ENCODE peak calls at places on chromosomes 4 and X, in ten cellular contexts. S, R, E, B, L, Y, F, C, Q and Z are unnamed samples.
A peak's percentile ranks its signal among the peaks of the same experiment; 100 is the strongest.

GRCh38 chr4:55791666-55792065 is 27.9 kb upstream of the EXOC1L start:
- DNase-seq in B (no peak), L (no peak), Q (no peak), R (no peak), C (no peak), Y (no peak), E (no peak), F (no peak), S (peak; percentile 2), Z (no peak)

GRCh38 chrX:149961572-149961971 is 23.3 kb upstream of the EOLA2 start:
- DNase-seq in B (no peak), E (no peak), L (no peak), C (no peak), F (no peak), Y (no peak), R (no peak), S (no peak), Q (no peak), Z (no peak)

GRCh38 chrX:129736491-129736890 is 2.3 kb upstream of the XPNPEP2 start:
- DNase-seq in L (no peak), R (no peak), S (no peak), Q (no peak), C (no peak), E (no peak), F (no peak), B (no peak), Y (no peak), Z (no peak)

GRCh38 chr4:925771-926500 is 6.2 kb downstream of the GAK start:
- DNase-seq in B (no peak), Q (peak; percentile 62), R (no peak), L (no peak), S (no peak), Y (no peak), C (no peak), F (no peak), E (no peak), Z (no peak)

GRCh38 chrX:96182366-96182765 is 502.3 kb upstream of the DIAPH2 start:
- DNase-seq in L (no peak), R (no peak), B (peak; percentile 33), E (no peak), Y (no peak), C (peak; percentile 17), F (no peak), S (peak; percentile 26), Q (no peak), Z (no peak)

GRCh38 chrX:151815461-151815860 is 80.9 kb downstream of the CNGA2 start:
- DNase-seq in S (peak; percentile 61), R (no peak), E (no peak), F (no peak), C (no peak), L (no peak), B (no peak), Q (no peak), Y (no peak), Z (no peak)

GRCh38 chrX:9231491-9231890 is 197.6 kb upstream of the FAM9B start:
- DNase-seq in F (no peak), E (no peak), Y (no peak), S (peak; percentile 70), L (no peak), B (peak; percentile 60), Q (no peak), C (no peak), R (no peak), Z (no peak)

GRCh38 chr4:139416073-139416673 is 37.7 kb upstream of the RAB33B start:
- DNase-seq in S (peak; percentile 59), Y (no peak), E (no peak), F (no peak), Q (no peak), B (peak; percentile 51), R (no peak), C (no peak), L (no peak), Z (no peak)

GRCh38 chrX:103733017-103733416 is 22.3 kb downstream of the TMEM31 start:
- DNase-seq in R (no peak), E (no peak), Y (no peak), B (no peak), S (peak; percentile 43), F (no peak), Q (no peak), C (no peak), L (no peak), Z (no peak)

GRCh38 chrX:103730746-103731508 is 20.2 kb downstream of the TMEM31 start:
- DNase-seq in E (no peak), Q (no peak), S (peak; percentile 88), C (no peak), L (no peak), B (no peak), Y (no peak), F (no peak), R (no peak), Z (no peak)

GRCh38 chrX:103729015-103729414 is 18.3 kb downstream of the TMEM31 start:
- DNase-seq in Y (no peak), E (no peak), Q (no peak), C (no peak), L (no peak), B (no peak), R (no peak), F (no peak), S (no peak), Z (no peak)

GRCh38 chrX:103727115-103727514 is 16.4 kb downstream of the TMEM31 start:
- DNase-seq in Q (no peak), Y (no peak), S (no peak), L (no peak), F (no peak), B (no peak), R (no peak), C (no peak), E (no peak), Z (no peak)

GRCh38 chrX:103730147-103730546 is 19.4 kb downstream of the TMEM31 start:
- DNase-seq in R (no peak), F (no peak), Q (no peak), S (peak; percentile 5), B (no peak), L (no peak), C (no peak), E (no peak), Y (no peak), Z (no peak)
- H3K27ac ChIP-seq in R (no peak overlapping the region), F (no peak overlapping the region), Q (no peak overlapping the region), S (peak overlapping the region; percentile 97), B (no peak overlapping the region), L (no peak overlapping the region), C (no peak overlapping the region), E (no peak overlapping the region), Y (no peak overlapping the region), Z (no peak overlapping the region)

GRCh38 chr4:111031180-111031579 is 408.3 kb upstream of the PITX2 start:
- DNase-seq in E (no peak), R (no peak), F (no peak), S (peak; percentile 87), C (no peak), Y (no peak), B (no peak), Q (no peak), L (no peak), Z (no peak)
- H3K27ac ChIP-seq in E (no peak overlapping the region), R (no peak overlapping the region), F (no peak overlapping the region), S (peak overlapping the region; percentile 76), C (no peak overlapping the region), Y (no peak overlapping the region), B (no peak overlapping the region), Q (no peak overlapping the region), L (no peak overlapping the region), Z (no peak overlapping the region)

GRCh38 chr4:6517171-6517570 is 44.8 kb upstream of the PPP2R2C start:
- DNase-seq in E (no peak), B (no peak), S (no peak), L (no peak), Y (no peak), F (no peak), R (no peak), C (no peak), Q (no peak), Z (no peak)

GRCh38 chr4:6513678-6514077 is 41.3 kb upstream of the PPP2R2C start:
- DNase-seq in Q (no peak), E (no peak), Y (no peak), L (no peak), B (no peak), C (no peak), S (no peak), R (no peak), F (no peak), Z (peak; percentile 25)

GRCh38 chr4:6520051-6520450 is 47.6 kb upstream of the PPP2R2C start:
- DNase-seq in Y (no peak), C (no peak), R (no peak), S (no peak), F (no peak), B (no peak), E (no peak), Q (no peak), L (no peak), Z (no peak)

GRCh38 chr4:6516281-6516680 is 43.9 kb upstream of the PPP2R2C start:
- DNase-seq in C (no peak), F (no peak), E (no peak), Y (no peak), B (no peak), L (no peak), S (no peak), R (no peak), Q (no peak), Z (no peak)

DNA sequence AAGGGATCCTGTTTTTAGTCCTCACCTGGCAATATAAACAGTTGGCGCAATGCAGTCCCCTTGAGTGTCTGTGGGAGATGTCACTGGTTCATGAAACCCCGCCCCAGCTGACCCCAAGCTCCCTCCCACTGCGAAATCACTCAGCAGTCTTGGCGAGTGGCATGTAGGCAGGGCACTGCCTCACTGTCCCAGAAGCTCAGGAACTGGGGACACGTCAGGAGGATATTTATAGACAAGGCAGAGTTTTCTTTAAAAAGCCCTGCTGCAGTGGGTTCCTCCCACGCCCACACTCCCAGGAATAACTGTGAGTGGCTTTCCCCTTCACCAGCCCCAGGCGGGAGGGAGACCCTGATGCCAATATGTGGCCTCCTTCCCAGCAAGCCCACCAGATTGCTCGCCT is 44.3 kb upstream of the PPP2R2C start:
- DNase-seq in R (no peak), Q (no peak), B (no peak), L (no peak), S (no peak), E (no peak), F (no peak), Y (no peak), C (no peak), Z (no peak)
- H3K27ac ChIP-seq in R (no peak overlapping the region), Q (no peak overlapping the region), B (no peak overlapping the region), L (no peak overlapping the region), S (no peak overlapping the region), E (no peak overlapping the region), F (no peak overlapping the region), Y (no peak overlapping the region), C (no peak overlapping the region), Z (no peak overlapping the region)

GRCh38 chr4:36547383-36547782 is 266.0 kb downstream of the DTHD1 start:
- DNase-seq in Y (no peak), E (no peak), S (no peak), F (no peak), L (no peak), C (no peak), B (no peak), Q (no peak), R (no peak), Z (peak; percentile 78)

GRCh38 chr4:36549992-36550391 is 268.6 kb downstream of the DTHD1 start:
- DNase-seq in E (no peak), Y (no peak), C (no peak), F (no peak), Q (no peak), S (no peak), L (no peak), R (no peak), B (no peak), Z (no peak)

GRCh38 chr4:36549256-36549655 is 267.8 kb downstream of the DTHD1 start:
- DNase-seq in L (no peak), C (no peak), F (no peak), B (no peak), R (no peak), Q (no peak), E (no peak), Y (no peak), S (no peak), Z (no peak)

DNA sequence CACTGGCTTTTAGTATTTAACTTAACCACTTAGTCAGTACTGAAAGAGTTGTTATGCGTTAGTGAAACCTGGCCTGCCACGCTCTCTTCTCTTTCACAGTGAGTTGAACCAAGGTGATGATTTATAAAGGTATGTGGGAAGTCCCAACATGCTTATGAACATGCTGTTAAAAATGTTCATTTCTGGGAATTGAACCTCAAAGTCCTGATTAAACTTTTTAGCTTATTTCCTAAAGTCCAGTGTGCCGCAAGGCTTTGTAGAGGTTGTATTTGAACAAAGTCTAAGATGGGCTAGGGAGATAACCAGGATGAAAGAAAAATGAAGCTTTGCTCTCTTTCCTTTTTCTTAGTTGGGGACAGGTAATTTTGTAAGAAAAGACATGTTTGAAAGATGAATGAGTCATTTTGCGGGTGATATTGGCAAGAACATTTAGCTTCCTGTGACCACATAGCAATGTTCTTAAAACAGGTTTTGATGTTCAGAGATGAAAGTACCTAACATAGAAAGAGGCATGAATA is 270.3 kb downstream of the DTHD1 start:
- DNase-seq in S (no peak), B (no peak), R (no peak), E (no peak), Y (no peak), C (no peak), L (no peak), F (no peak), Q (no peak), Z (no peak)
- H3K27ac ChIP-seq in S (no peak overlapping the region), B (no peak overlapping the region), R (no peak overlapping the region), E (no peak overlapping the region), Y (no peak overlapping the region), C (no peak overlapping the region), L (no peak overlapping the region), F (no peak overlapping the region), Q (no peak overlapping the region), Z (no peak overlapping the region)